ENCODE peak calls at places on chromosomes 11 and 22, in five cellular contexts. Z, E, V, D and T are unnamed samples. For H3K4me1, the result is how much of the 10 kb centered on the place peaks cover.

GRCh38 chr22:41910599-41911291 is 4.1 kb downstream of the SHISA8 start:
- DNase-seq in Z (peak), D (no peak), V (no peak), E (no peak), T (no peak)

GRCh38 chr11:125299061-125299616 is 134.6 kb downstream of the PKNOX2 start:
- DNase-seq in V (no peak), Z (no peak), E (no peak), D (no peak), T (no peak)

GRCh38 chr11:69232821-69233760 is 60.9 kb upstream of the MYEOV start:
- DNase-seq in E (no peak), D (no peak), V (peak), Z (peak), T (no peak)

GRCh38 chr22:28582806-28583205 is 96.8 kb downstream of the TTC28 start:
- DNase-seq in V (no peak), D (no peak), Z (no peak), E (no peak), T (no peak)

GRCh38 chr22:49340406-49340805 is 487.3 kb downstream of the BRD1 start:
- DNase-seq in Z (peak), E (no peak), V (no peak), D (no peak), T (peak)

GRCh38 chr11:74680703-74681531 is 50.3 kb downstream of the CHRDL2 start:
- DNase-seq in E (no peak), Z (peak), D (no peak), V (peak), T (peak)

GRCh38 chr11:133778161-133778560 is 67.2 kb downstream of the SPATA19 start:
- DNase-seq in D (no peak), E (no peak), Z (no peak), V (no peak), T (no peak)

GRCh38 chr11:3202305-3202704 is 16.3 kb downstream of the MRGPRG start:
- DNase-seq in V (no peak), Z (no peak), E (no peak), D (no peak), T (no peak)

GRCh38 chr22:48320671-48321515 is 1506.8 kb downstream of the BRD1 start:
- DNase-seq in D (no peak), E (no peak), Z (no peak), V (no peak), T (no peak)

GRCh38 chr11:29623144-29623722 is 393.6 kb downstream of the KCNA4 start:
- DNase-seq in V (no peak), D (no peak), Z (no peak), E (no peak), T (no peak)

GRCh38 chr22:17910561-17911311 is 113.6 kb downstream of the MICAL3 start:
- DNase-seq in V (peak), E (no peak), Z (no peak), D (peak), T (peak)

GRCh38 chr11:13963949-13964770 is 1.6 kb downstream of the SPON1 start:
- DNase-seq in E (peak), Z (no peak), V (no peak), D (no peak), T (no peak)

GRCh38 chr11:73221451-73221850 is 3.4 kb downstream of the P2RY2 start:
- DNase-seq in V (no peak), E (no peak), D (no peak), Z (no peak), T (no peak)

GRCh38 chr11:1745701-1746320 is 4.6 kb downstream of the IFITM10 start:
- DNase-seq in Z (no peak), V (no peak), E (no peak), D (no peak), T (no peak)

GRCh38 chr11:32892355-32893090 is at the start of gene QSER1:
- DNase-seq in Z (peak), V (peak), D (peak), E (peak), T (no peak)

GRCh38 chr11:44143987-44144909 is 48.8 kb downstream of the EXT2 start:
- DNase-seq in V (no peak), Z (no peak), E (no peak), D (no peak), T (no peak)

GRCh38 chr11:9760180-9760550 is 96.3 kb downstream of the SWAP70 start:
- DNase-seq in Z (peak), E (no peak), D (no peak), V (peak), T (peak)

GRCh38 chr11:100774859-100775258 is 87.8 kb downstream of the ARHGAP42 start:
- DNase-seq in D (no peak), Z (no peak), V (no peak), E (peak), T (no peak)

GRCh38 chr11:116862951-116863350 is 25.5 kb upstream of the APOA1 start:
- DNase-seq in D (no peak), E (no peak), V (no peak), Z (no peak), T (no peak)

GRCh38 chr11:1401656-1402221 is 12.0 kb downstream of the BRSK2 start:
- DNase-seq in E (peak), V (peak), Z (peak), D (no peak), T (no peak)

GRCh38 chr11:64251986-64252837 is 882 bp downstream of the PLCB3 start:
- DNase-seq in D (peak), V (no peak), Z (peak), E (peak), T (no peak)

GRCh38 chr22:30435674-30436126 is 10.1 kb downstream of the MTFP1 start:
- DNase-seq in Z (peak), D (no peak), E (peak), V (no peak), T (no peak)

GRCh38 chr11:68659158-68659921 is 25.0 kb upstream of the GAL start:
- DNase-seq in D (peak), Z (no peak), E (no peak), V (peak), T (peak)

GRCh38 chr11:130633466-130633865 is 185.0 kb downstream of the ADAMTS15 start:
- DNase-seq in Z (no peak), V (no peak), D (no peak), E (no peak), T (no peak)

GRCh38 chr22:26367402-26368245 is 61.4 kb upstream of the ASPHD2 start:
- DNase-seq in E (peak), V (no peak), Z (peak), D (peak), T (no peak)

GRCh38 chr11:99671808-99672409 is 651.2 kb downstream of the CNTN5 start:
- DNase-seq in Z (no peak), D (no peak), V (no peak), E (no peak), T (no peak)

GRCh38 chr11:123238297-123238696 is 43.2 kb upstream of the CLMP start:
- DNase-seq in V (peak), E (peak), D (no peak), Z (no peak), T (peak)

GRCh38 chr11:108635106-108635505 is 29.8 kb upstream of the DDX10 start:
- DNase-seq in V (no peak), D (no peak), E (no peak), Z (no peak), T (no peak)

GRCh38 chr11:23725752-23726151 is 771.1 kb upstream of the LUZP2 start:
- DNase-seq in D (no peak), Z (no peak), E (no peak), V (no peak), T (no peak)

GRCh38 chr11:10934293-10934850 is 76.5 kb upstream of the ZBED5 start:
- DNase-seq in E (peak), V (no peak), D (no peak), Z (no peak), T (no peak)

GRCh38 chr11:111949519-111950426 is 12.6 kb downstream of the DIXDC1 start:
- DNase-seq in V (no peak), Z (no peak), D (no peak), E (no peak), T (peak)

GRCh38 chr22:30891443-30891755 is 77.2 kb downstream of the MORC2 start:
- DNase-seq in D (no peak), E (no peak), V (no peak), Z (no peak), T (no peak)

GRCh38 chr22:44683237-44683636 is 18.8 kb upstream of the PRR5 start:
- DNase-seq in E (no peak), D (no peak), Z (no peak), V (no peak), T (no peak)

GRCh38 chr11:61700221-61700620 is 20.0 kb downstream of the DAGLA start:
- DNase-seq in D (peak), Z (peak), V (no peak), E (peak), T (no peak)

GRCh38 chr11:61699737-61700160 is 19.6 kb downstream of the DAGLA start:
- DNase-seq in D (no peak), E (peak), V (no peak), Z (peak), T (no peak)

GRCh38 chr11:61702701-61703312 is 22.6 kb downstream of the DAGLA start:
- DNase-seq in V (no peak), D (no peak), Z (no peak), E (no peak), T (no peak)

GRCh38 chr11:61700720-61701119 is 20.5 kb downstream of the DAGLA start:
- DNase-seq in D (no peak), V (no peak), E (no peak), Z (no peak), T (no peak)

GRCh38 chr11:61701298-61701993 is 21.3 kb downstream of the DAGLA start:
- DNase-seq in D (no peak), V (no peak), Z (no peak), E (peak), T (no peak)
- H3K4me1 ChIP-seq in D (half or more), V (under half), Z (half or more), E (under half), T (half or more)

GRCh38 chr22:38952382-38952993 is 4.9 kb upstream of the APOBEC3A start:
- DNase-seq in V (no peak), E (no peak), Z (no peak), D (no peak), T (no peak)

GRCh38 chr22:38949889-38950405 is 7.5 kb upstream of the APOBEC3A start:
- DNase-seq in V (no peak), Z (no peak), D (no peak), E (no peak), T (no peak)

GRCh38 chr22:38953091-38953490 is 4.3 kb upstream of the APOBEC3A start:
- DNase-seq in D (no peak), V (no peak), E (no peak), Z (no peak), T (no peak)

GRCh38 chr22:38950527-38951111 is 6.8 kb upstream of the APOBEC3A start:
- DNase-seq in V (no peak), E (no peak), Z (no peak), D (no peak), T (no peak)

DNA sequence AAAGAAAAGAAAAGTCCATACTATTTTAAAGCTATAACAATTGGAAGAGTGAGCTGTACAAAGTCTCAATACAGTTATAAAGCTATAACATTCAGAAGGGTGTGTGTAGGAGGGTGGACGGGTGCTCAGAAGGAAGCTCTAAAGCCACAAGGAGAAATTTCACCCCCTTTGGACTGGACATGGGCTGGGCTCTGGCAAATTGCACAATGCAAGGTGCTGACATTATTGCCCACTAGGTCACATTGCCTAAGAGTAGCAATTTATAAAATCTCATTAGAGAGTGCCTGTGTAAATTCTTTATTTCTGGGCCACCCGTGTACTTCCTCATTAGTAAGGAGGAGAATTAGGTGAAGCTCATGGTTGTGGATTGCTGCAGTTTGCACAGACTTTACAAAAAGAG is 5.7 kb upstream of the APOBEC3A start:
- DNase-seq in Z (no peak), V (no peak), E (peak), D (no peak), T (no peak)
- H3K4me1 ChIP-seq in Z (under half), V (under half), E (under half), D (under half), T (under half)

DNA sequence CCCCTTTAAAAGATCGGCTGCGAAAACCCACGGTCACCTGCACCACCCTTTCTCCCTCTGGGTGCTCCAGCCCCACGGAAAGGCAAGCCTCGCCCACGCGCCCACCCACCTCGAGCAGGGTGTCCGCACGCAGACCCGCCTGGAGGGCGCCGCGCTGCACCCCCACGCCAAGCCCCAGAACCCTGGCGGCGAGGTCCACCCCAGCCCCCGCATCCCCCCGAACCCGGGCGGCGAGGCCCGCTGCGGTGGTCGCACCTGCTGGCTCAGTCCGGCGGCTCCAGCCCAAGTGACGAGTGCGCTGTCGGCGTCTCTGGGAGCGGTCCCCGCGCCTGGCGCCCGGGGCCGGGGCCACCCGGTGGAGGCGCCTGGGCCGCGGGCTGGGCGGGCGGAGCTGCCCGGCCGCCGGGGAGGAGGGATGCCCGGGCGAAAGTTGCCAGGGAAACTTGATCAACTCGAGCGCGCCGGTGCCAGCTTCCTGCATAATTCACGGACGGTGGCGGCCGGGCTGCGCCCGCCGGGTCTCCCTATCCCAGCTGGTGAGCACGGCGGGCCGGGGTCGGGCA is 1.1 kb downstream of the SHANK2 start:
- DNase-seq in V (no peak), Z (peak), E (no peak), D (peak), T (no peak)
- H3K4me1 ChIP-seq in V (under half), Z (half or more), E (under half), D (under half), T (under half)

GRCh38 chr11:65292866-65293265 is 21.8 kb upstream of the CDC42EP2 start:
- DNase-seq in D (no peak), E (no peak), V (no peak), Z (no peak), T (no peak)
- H3K4me1 ChIP-seq in D (under half), E (under half), V (under half), Z (under half), T (under half)